ENCODE peak calls at places on chromosome 14, in four cellular contexts. One of them, this sample, is unnamed.

GRCh38 chr14:52485350-52485960 is 66.8 kb downstream of the TXNDC16 start:
- DNase-seq in HepG2: no peak
- DNase-seq in HCT116: no peak
- DNase-seq in Panc1: no peak
- DNase-seq in this sample: no peak

GRCh38 chr14:60094306-60094897 is 2.7 kb downstream of the PCNX4 start:
- DNase-seq in HepG2: peak; percentile 90
- DNase-seq in Panc1: no peak
- DNase-seq in HCT116: no peak
- DNase-seq in this sample: peak; percentile 33

GRCh38 chr14:104202259-104203070 is 64.1 kb downstream of the KIF26A start:
- DNase-seq in HepG2: no peak
- DNase-seq in Panc1: no peak
- DNase-seq in HCT116: no peak
- DNase-seq in this sample: no peak

GRCh38 chr14:103702095-103702494 is 13.2 kb downstream of the XRCC3 start:
- DNase-seq in HepG2: no peak
- DNase-seq in HCT116: no peak
- DNase-seq in Panc1: no peak
- DNase-seq in this sample: no peak

GRCh38 chr14:86777950-86778602 is 1214.9 kb downstream of the GALC start:
- DNase-seq in HCT116: no peak
- DNase-seq in HepG2: peak; percentile 60
- DNase-seq in Panc1: no peak
- DNase-seq in this sample: no peak

GRCh38 chr14:51738754-51739153 is 87.0 kb downstream of the FRMD6 start:
- DNase-seq in Panc1: no peak
- DNase-seq in HCT116: peak; percentile 3
- DNase-seq in HepG2: peak; percentile 4
- DNase-seq in this sample: no peak

GRCh38 chr14:76495983-76496382 is 120.0 kb downstream of the ESRRB start:
- DNase-seq in Panc1: no peak
- DNase-seq in HepG2: no peak
- DNase-seq in HCT116: no peak
- DNase-seq in this sample: no peak

GRCh38 chr14:101707285-101707842 is 54.1 kb upstream of the PPP2R5C start:
- DNase-seq in Panc1: peak; percentile 43
- DNase-seq in HCT116: peak; percentile 70
- DNase-seq in HepG2: peak; percentile 81
- DNase-seq in this sample: peak; percentile 87

GRCh38 chr14:70641548-70642312 is at the start of gene TTC9:
- DNase-seq in HCT116: no peak
- DNase-seq in Panc1: no peak
- DNase-seq in HepG2: no peak
- DNase-seq in this sample: peak; percentile 53

GRCh38 chr14:35388656-35389314 is 15.8 kb downstream of the NFKBIA start:
- DNase-seq in HepG2: no peak
- DNase-seq in HCT116: no peak
- DNase-seq in Panc1: no peak
- DNase-seq in this sample: no peak

GRCh38 chr14:64828096-64828495 is 51.6 kb downstream of the SPTB start:
- DNase-seq in HCT116: no peak
- DNase-seq in HepG2: no peak
- DNase-seq in Panc1: no peak
- DNase-seq in this sample: no peak

GRCh38 chr14:66281036-66281776 is 205.0 kb upstream of the CCDC196 start:
- DNase-seq in Panc1: no peak
- DNase-seq in HepG2: no peak
- DNase-seq in HCT116: no peak
- DNase-seq in this sample: no peak

GRCh38 chr14:104442611-104443390 is 136.8 kb upstream of the C14orf180 start:
- DNase-seq in HCT116: no peak
- DNase-seq in HepG2: no peak
- DNase-seq in Panc1: no peak
- DNase-seq in this sample: no peak

GRCh38 chr14:56650977-56651376 is 71.4 kb downstream of the TMEM260 start:
- DNase-seq in Panc1: no peak
- DNase-seq in HepG2: no peak
- DNase-seq in HCT116: no peak
- DNase-seq in this sample: no peak

GRCh38 chr14:95531473-95531872 is 3.4 kb upstream of the GLRX5 start:
- DNase-seq in Panc1: no peak
- DNase-seq in HepG2: no peak
- DNase-seq in HCT116: no peak
- DNase-seq in this sample: peak; percentile 38

DNA sequence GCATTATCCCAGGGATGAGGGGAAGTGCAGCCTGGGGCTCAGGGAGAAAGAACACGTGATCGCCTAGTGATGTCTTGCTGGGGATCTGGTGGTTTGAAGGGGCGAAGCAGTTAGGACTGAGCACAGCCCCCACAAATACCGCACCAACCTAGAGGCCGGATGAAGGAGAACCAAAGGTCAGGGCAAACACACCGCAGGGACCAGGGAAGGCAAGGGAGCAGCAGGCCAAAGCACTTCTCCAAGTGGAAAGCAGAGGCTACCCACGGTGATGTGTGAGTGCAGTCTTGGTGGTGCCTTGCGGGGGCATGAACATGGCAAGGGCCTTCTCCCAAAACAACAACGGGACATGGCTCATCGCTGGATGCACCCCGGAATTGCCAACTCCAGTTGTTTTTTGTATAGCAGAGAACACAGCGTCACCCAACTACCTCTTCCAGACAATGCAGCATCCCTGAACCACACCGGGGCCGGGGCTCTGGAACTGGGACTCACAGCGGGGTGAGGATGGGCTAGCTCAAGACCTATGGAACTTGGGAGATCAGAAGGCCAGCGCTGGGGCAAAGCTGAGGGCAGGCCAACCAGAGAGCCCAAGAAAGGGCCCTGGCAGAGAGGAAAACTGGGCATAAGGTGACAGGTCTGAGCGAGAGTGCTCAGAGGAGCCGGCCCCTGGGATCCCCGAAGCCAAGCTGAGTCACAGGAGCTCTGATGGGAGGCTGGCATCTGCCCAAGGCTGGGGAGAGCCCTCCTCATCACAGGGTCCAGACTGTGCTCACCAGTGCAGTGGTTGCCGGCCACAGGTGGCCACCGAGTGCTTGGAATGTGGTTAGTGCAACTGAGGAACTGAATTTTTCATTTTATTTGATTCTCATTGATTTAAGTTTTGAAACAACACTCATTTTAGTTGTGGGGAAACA is 11.1 kb downstream of the GALNT16 start:
- DNase-seq in HepG2: no peak
- DNase-seq in Panc1: no peak
- DNase-seq in HCT116: no peak
- DNase-seq in this sample: no peak
- TF ChIP-seq TCF7L2 in HepG2: no peak
- TF ChIP-seq TCF7L2 in Panc1: no peak
- TF ChIP-seq TCF7L2 in HCT116: no peak
- TF ChIP-seq TCF7L2 in this sample: no peak

GRCh38 chr14:61542848-61543790 is 152.2 kb upstream of the HIF1A start:
- DNase-seq in Panc1: no peak
- DNase-seq in HCT116: no peak
- DNase-seq in HepG2: no peak
- DNase-seq in this sample: no peak

GRCh38 chr14:61547186-61548121 is 147.9 kb upstream of the HIF1A start:
- DNase-seq in HCT116: no peak
- DNase-seq in Panc1: no peak
- DNase-seq in HepG2: no peak
- DNase-seq in this sample: no peak

GRCh38 chr14:61545716-61546455 is 149.4 kb upstream of the HIF1A start:
- DNase-seq in HepG2: no peak
- DNase-seq in HCT116: no peak
- DNase-seq in Panc1: no peak
- DNase-seq in this sample: no peak

GRCh38 chr14:61543946-61544345 is 151.4 kb upstream of the HIF1A start:
- DNase-seq in HepG2: no peak
- DNase-seq in Panc1: no peak
- DNase-seq in HCT116: no peak
- DNase-seq in this sample: no peak

GRCh38 chr14:61544448-61545202 is 150.7 kb upstream of the HIF1A start:
- DNase-seq in HCT116: no peak
- DNase-seq in HepG2: no peak
- DNase-seq in Panc1: no peak
- DNase-seq in this sample: no peak
- TF ChIP-seq TCF7L2 in HCT116: no peak
- TF ChIP-seq TCF7L2 in HepG2: no peak
- TF ChIP-seq TCF7L2 in Panc1: no peak
- TF ChIP-seq TCF7L2 in this sample: no peak

DNA sequence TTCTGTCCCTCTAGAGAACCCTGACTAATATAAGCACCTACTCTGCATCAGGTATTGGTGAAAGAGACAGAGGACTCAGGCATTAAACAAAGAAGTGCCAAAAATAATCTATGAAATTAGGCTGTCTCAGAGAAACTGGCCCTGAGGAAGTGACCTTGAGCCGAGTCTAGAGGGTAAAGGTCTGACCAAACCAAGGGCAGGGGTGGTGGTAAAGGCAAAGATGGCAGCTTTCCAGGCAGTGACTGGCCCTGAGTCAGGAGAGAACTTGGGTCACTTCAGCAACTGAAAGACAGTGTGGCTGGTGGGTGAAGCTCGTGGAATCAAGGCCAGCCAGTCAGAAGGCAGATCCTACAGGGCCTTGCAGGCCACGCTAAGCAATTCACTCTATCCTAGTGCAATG is 30.6 kb downstream of the CDKL1 start:
- DNase-seq in HCT116: no peak
- DNase-seq in Panc1: no peak
- DNase-seq in HepG2: no peak
- DNase-seq in this sample: no peak
- TF ChIP-seq TCF7L2 in HCT116: no peak
- TF ChIP-seq TCF7L2 in Panc1: no peak
- TF ChIP-seq TCF7L2 in HepG2: no peak
- TF ChIP-seq TCF7L2 in this sample: no peak

GRCh38 chr14:37858733-37859132 is 263.3 kb downstream of the TTC6 start:
- DNase-seq in Panc1: no peak
- DNase-seq in HepG2: peak; percentile 65
- DNase-seq in HCT116: no peak
- DNase-seq in this sample: no peak

GRCh38 chr14:37862263-37862662 is 266.8 kb downstream of the TTC6 start:
- DNase-seq in HepG2: no peak
- DNase-seq in Panc1: no peak
- DNase-seq in HCT116: no peak
- DNase-seq in this sample: no peak

GRCh38 chr14:37859177-37859576 is 263.7 kb downstream of the TTC6 start:
- DNase-seq in Panc1: no peak
- DNase-seq in HCT116: no peak
- DNase-seq in HepG2: no peak
- DNase-seq in this sample: no peak

DNA sequence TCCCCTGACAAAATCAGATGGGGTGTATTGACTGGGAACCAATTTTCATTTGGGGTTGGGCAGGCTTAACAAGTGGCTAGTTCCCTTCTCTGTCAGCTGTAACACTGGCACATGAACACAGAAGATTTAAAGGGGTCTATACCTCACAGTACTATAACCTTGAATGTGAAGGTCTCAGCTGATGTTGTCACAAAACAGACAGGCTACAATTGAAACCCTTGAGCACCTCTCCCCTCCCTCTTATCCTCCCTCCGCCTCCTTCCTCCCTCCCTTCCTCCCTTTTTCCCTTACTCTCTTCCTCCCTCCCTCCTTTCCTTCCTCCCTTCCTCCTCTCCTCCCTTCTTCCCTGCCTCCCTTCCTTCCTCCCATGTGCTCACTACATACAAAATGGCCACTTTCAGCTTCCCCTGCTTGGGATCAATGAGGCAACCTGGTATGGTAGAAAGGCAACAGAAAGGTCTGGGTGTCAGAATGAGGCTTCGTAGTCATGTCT is 262.4 kb downstream of the TTC6 start:
- DNase-seq in HCT116: no peak
- DNase-seq in Panc1: no peak
- DNase-seq in HepG2: no peak
- DNase-seq in this sample: no peak
- TF ChIP-seq TCF7L2 in HCT116: no peak
- TF ChIP-seq TCF7L2 in Panc1: no peak
- TF ChIP-seq TCF7L2 in HepG2: no peak
- TF ChIP-seq TCF7L2 in this sample: no peak

GRCh38 chr14:33030406-33030805 is 91.7 kb downstream of the NPAS3 start:
- DNase-seq in HepG2: no peak
- DNase-seq in Panc1: no peak
- DNase-seq in HCT116: no peak
- DNase-seq in this sample: no peak

DNA sequence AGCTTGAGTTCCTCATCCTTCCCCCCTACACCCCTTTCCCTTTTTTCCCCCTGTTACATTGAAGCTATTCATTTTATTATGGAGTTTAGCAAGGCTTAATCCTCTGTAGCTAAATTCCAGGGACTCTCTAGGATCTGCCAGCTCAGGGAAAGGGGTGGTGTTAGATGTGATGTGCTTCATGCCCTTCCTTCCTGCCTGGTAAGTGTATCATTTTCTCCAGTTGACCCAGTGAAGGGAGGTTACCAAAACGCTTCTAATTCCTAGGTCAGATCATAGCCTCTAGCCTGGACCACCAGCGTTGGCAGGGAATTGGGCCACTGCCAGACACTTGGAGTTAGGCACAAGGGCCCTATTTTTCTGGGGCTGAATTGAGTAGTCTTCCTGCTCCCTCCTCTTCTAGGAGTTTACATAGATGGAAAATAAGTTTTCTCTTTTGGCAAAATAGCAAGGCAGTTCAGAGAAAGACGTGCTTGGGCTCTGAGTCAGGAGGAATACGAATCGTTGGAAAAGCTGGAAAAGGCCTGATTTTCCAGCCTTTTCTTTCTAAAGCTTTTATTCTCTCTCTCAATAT is 88.3 kb downstream of the NPAS3 start:
- DNase-seq in HCT116: no peak
- DNase-seq in HepG2: no peak
- DNase-seq in Panc1: no peak
- DNase-seq in this sample: no peak
- TF ChIP-seq TCF7L2 in HCT116: no peak
- TF ChIP-seq TCF7L2 in HepG2: no peak
- TF ChIP-seq TCF7L2 in Panc1: no peak
- TF ChIP-seq TCF7L2 in this sample: no peak

GRCh38 chr14:61406670-61407069 is 85.3 kb downstream of the PRKCH start:
- DNase-seq in HCT116: no peak
- DNase-seq in Panc1: no peak
- DNase-seq in HepG2: no peak
- DNase-seq in this sample: no peak
- TF ChIP-seq TCF7L2 in HCT116: no peak
- TF ChIP-seq TCF7L2 in Panc1: no peak
- TF ChIP-seq TCF7L2 in HepG2: no peak
- TF ChIP-seq TCF7L2 in this sample: no peak

GRCh38 chr14:93675651-93676050 is 112.6 kb downstream of the PRIMA1 start:
- DNase-seq in HepG2: no peak
- DNase-seq in HCT116: no peak
- DNase-seq in Panc1: no peak
- DNase-seq in this sample: no peak
- TF ChIP-seq TCF7L2 in HepG2: no peak
- TF ChIP-seq TCF7L2 in HCT116: no peak
- TF ChIP-seq TCF7L2 in Panc1: no peak
- TF ChIP-seq TCF7L2 in this sample: no peak